ENCODE peak calls at places on chromosomes 1 and 21, in five cellular contexts. V is IMR-90, B is heart right ventricle, Y is endothelial cell, G is omental fat pad. C is an unnamed sample.
A peak's percentile ranks its signal among the peaks of the same experiment; 100 is the strongest.

GRCh38 chr1:169890761-169891538 is 2.7 kb downstream of the SCYL3 start:
- DNase-seq in V (no peak), B (no peak), Y (no peak), G (no peak), C (peak; percentile 75)

GRCh38 chr1:227938911-227939790 is 8.6 kb downstream of the WNT9A start:
- DNase-seq in V (no peak), B (no peak), Y (no peak), G (peak; percentile 20), C (no peak)

GRCh38 chr1:23422313-23422877 is 2.2 kb downstream of the TCEA3 start:
- DNase-seq in V (peak; percentile 82), B (peak; percentile 78), Y (no peak), G (no peak), C (no peak)

GRCh38 chr1:29453502-29454240 is 217.3 kb downstream of the PTPRU start:
- DNase-seq in V (peak; percentile 53), B (no peak), Y (peak; percentile 22), G (no peak), C (peak; percentile 48)

GRCh38 chr1:44807364-44808062 is 362 bp upstream of the DYNLT4 start:
- DNase-seq in V (peak; percentile 99), B (peak; percentile 95), Y (peak; percentile 83), G (peak; percentile 86), C (peak; percentile 95)

GRCh38 chr1:37513795-37514349 is 694 bp downstream of the MEAF6 start:
- DNase-seq in V (no peak), B (no peak), Y (peak; percentile 37), G (no peak), C (peak; percentile 50)

GRCh38 chr1:12448746-12449177 is 169.2 kb downstream of the DHRS3 start:
- DNase-seq in V (peak; percentile 44), B (no peak), Y (no peak), G (no peak), C (no peak)

GRCh38 chr1:27004471-27005165 is 8.0 kb downstream of the TENT5B start:
- DNase-seq in V (peak; percentile 67), B (peak; percentile 34), Y (no peak), G (no peak), C (no peak)

GRCh38 chr1:9281071-9281827 is 11.4 kb upstream of the SPSB1 start:
- DNase-seq in V (no peak), B (no peak), Y (no peak), G (no peak), C (no peak)

GRCh38 chr1:21337010-21337437 is 46.8 kb upstream of the ECE1 start:
- DNase-seq in V (no peak), B (no peak), Y (no peak), G (no peak), C (no peak)

GRCh38 chr1:89457046-89457445 is 67.6 kb upstream of the LRRC8B start:
- DNase-seq in V (no peak), B (no peak), Y (no peak), G (no peak), C (no peak)

GRCh38 chr1:163055005-163055404 is 14.2 kb upstream of the RGS4 start:
- DNase-seq in V (no peak), B (no peak), Y (no peak), G (no peak), C (no peak)

GRCh38 chr1:108010581-108010980 is 45.6 kb upstream of the VAV3 start:
- DNase-seq in V (no peak), B (no peak), Y (no peak), G (no peak), C (no peak)

GRCh38 chr1:48470506-48470905 is 1.5 kb downstream of the SPATA6 start:
- DNase-seq in V (no peak), B (peak; percentile 28), Y (peak; percentile 11), G (no peak), C (peak; percentile 22)

GRCh38 chr1:145979746-145980435 is 15.4 kb downstream of the POLR3GL start:
- DNase-seq in V (no peak), B (no peak), Y (no peak), G (no peak), C (no peak)

GRCh38 chr1:7770620-7770938 is 517 bp upstream of the VAMP3 start:
- DNase-seq in V (no peak), B (no peak), Y (no peak), G (no peak), C (no peak)

GRCh38 chr21:41210405-41211040 is 42.6 kb downstream of the BACE2 start:
- DNase-seq in V (peak; percentile 16), B (no peak), Y (no peak), G (no peak), C (no peak)

GRCh38 chr1:248782311-248782887 is 26.8 kb upstream of the LYPD8 start:
- DNase-seq in V (no peak), B (no peak), Y (no peak), G (no peak), C (no peak)

GRCh38 chr1:14822493-14822892 is 224.0 kb downstream of the KAZN start:
- DNase-seq in V (no peak), B (no peak), Y (no peak), G (no peak), C (no peak)

GRCh38 chr1:50346621-50347020 is 76.6 kb downstream of the DMRTA2 start:
- DNase-seq in V (no peak), B (no peak), Y (no peak), G (no peak), C (no peak)

GRCh38 chr1:196910208-196910607 is 22.4 kb downstream of the CFHR4 start:
- DNase-seq in V (peak; percentile 7), B (no peak), Y (no peak), G (no peak), C (no peak)

GRCh38 chr1:157978547-157979403 is 14.7 kb upstream of the KIRREL1 start:
- DNase-seq in V (no peak), B (no peak), Y (no peak), G (no peak), C (no peak)

GRCh38 chr1:153397924-153398651 is 7.2 kb upstream of the S100A8 start:
- DNase-seq in V (no peak), B (no peak), Y (no peak), G (no peak), C (no peak)

GRCh38 chr1:84772428-84772943 is 82.2 kb upstream of the SSX2IP start:
- DNase-seq in V (peak; percentile 78), B (peak; percentile 71), Y (peak; percentile 82), G (peak; percentile 65), C (peak; percentile 89)

GRCh38 chr21:18743523-18743922 is 339.9 kb upstream of the TMPRSS15 start:
- DNase-seq in V (no peak), B (no peak), Y (no peak), G (no peak), C (no peak)

GRCh38 chr1:222010306-222010705 is 268.4 kb upstream of the DUSP10 start:
- DNase-seq in V (no peak), B (no peak), Y (no peak), G (no peak), C (no peak)

GRCh38 chr1:222004784-222005183 is 262.9 kb upstream of the DUSP10 start:
- DNase-seq in V (no peak), B (no peak), Y (no peak), G (no peak), C (no peak)

GRCh38 chr1:222012816-222013215 is 270.9 kb upstream of the DUSP10 start:
- DNase-seq in V (no peak), B (no peak), Y (no peak), G (no peak), C (no peak)

GRCh38 chr1:222006715-222007114 is 264.8 kb upstream of the DUSP10 start:
- DNase-seq in V (no peak), B (no peak), Y (no peak), G (no peak), C (no peak)

GRCh38 chr1:222009105-222009730 is 267.3 kb upstream of the DUSP10 start:
- DNase-seq in V (no peak), B (no peak), Y (no peak), G (no peak), C (peak; percentile 41)
- TF ChIP-seq CTCF in V (peak; percentile 25), B (no peak), Y (no peak), G (no peak), C (peak; percentile 44)

GRCh38 chr1:93768380-93768863 is 86.8 kb upstream of the BCAR3 start:
- DNase-seq in V (no peak), B (no peak), Y (no peak), G (no peak), C (no peak)
- TF ChIP-seq CTCF in V (no peak), B (no peak), Y (no peak), G (no peak), C (no peak)

DNA sequence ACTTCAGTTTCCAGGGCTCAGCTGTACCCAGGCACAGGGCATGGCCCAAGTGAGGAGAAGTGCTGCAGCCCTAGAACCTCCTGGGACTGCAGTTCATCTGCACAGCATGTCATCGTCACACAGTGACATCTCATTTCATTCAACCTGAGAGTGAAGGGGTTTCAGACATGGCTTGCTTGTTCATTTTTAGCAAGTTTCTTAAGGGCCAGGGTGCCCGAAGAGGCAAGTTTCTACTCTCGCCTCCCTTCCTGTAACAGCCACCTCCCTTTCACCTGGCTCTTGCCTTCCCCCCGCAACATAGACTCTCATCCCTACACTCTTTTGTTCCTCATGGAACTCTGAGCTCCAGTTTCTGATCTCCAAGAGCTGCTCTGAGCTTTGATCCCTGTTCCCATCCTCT is 108.1 kb downstream of the C1orf21 start:
- DNase-seq in V (no peak), B (no peak), Y (no peak), G (no peak), C (no peak)
- TF ChIP-seq CTCF in V (no peak), B (no peak), Y (no peak), G (no peak), C (no peak)

GRCh38 chr1:25802915-25803314 is 2.9 kb downstream of the SELENON start:
- DNase-seq in V (no peak), B (no peak), Y (no peak), G (no peak), C (no peak)
- TF ChIP-seq CTCF in V (no peak), B (no peak), Y (no peak), G (no peak), C (no peak)

GRCh38 chr1:215143497-215143896 is 61.0 kb downstream of the KCNK2 start:
- DNase-seq in V (no peak), B (no peak), Y (no peak), G (no peak), C (no peak)
- TF ChIP-seq CTCF in V (no peak), B (no peak), Y (no peak), G (no peak), C (no peak)

GRCh38 chr1:32186077-32186476 is 6.6 kb downstream of the TXLNA start:
- DNase-seq in V (no peak), B (no peak), Y (no peak), G (no peak), C (no peak)

GRCh38 chr1:32192220-32192948 is 8.0 kb upstream of the CCDC28B start:
- DNase-seq in V (no peak), B (no peak), Y (no peak), G (no peak), C (no peak)

GRCh38 chr1:32186491-32186890 is 7.0 kb downstream of the TXLNA start:
- DNase-seq in V (no peak), B (no peak), Y (no peak), G (no peak), C (no peak)

GRCh38 chr1:32184639-32185038 is 5.2 kb downstream of the TXLNA start:
- DNase-seq in V (no peak), B (no peak), Y (no peak), G (no peak), C (no peak)

GRCh38 chr1:32187850-32188249 is 8.4 kb downstream of the TXLNA start:
- DNase-seq in V (no peak), B (no peak), Y (no peak), G (peak; percentile 7), C (no peak)
- TF ChIP-seq CTCF in V (no peak), B (no peak), Y (no peak), G (no peak), C (no peak)

GRCh38 chr1:234111458-234112142 is 207.1 kb downstream of the SLC35F3 start:
- DNase-seq in V (peak; percentile 15), B (peak; percentile 27), Y (peak; percentile 66), G (no peak), C (peak; percentile 68)
- TF ChIP-seq CTCF in V (no peak), B (no peak), Y (no peak), G (no peak), C (peak; percentile 50)